ENCODE peak calls at places on chromosome 20, in nine cellular contexts. T is psoas muscle, W is fibroblast of pulmonary artery, K is Peyer's patch, J is tibial nerve, I is astrocyte of the spinal cord, Y is mammary epithelial cell, D is RWPE2, P is GM06990. H is an unnamed sample.

GRCh38 chr20:1293641-1294379 is 27.7 kb downstream of the SNPH start:
- DNase-seq in T (no peak), W (no peak), K (no peak), J (no peak), I (no peak), Y (no peak), D (no peak), P (no peak), H (no peak)

GRCh38 chr20:61762208-61762710 is 303.4 kb downstream of the TAF4 start:
- DNase-seq in T (no peak), W (no peak), K (peak), J (no peak), I (no peak), Y (no peak), D (peak), P (no peak), H (peak)

GRCh38 chr20:22101606-22102005 is 396.1 kb downstream of the PAX1 start:
- DNase-seq in T (no peak), W (no peak), K (no peak), J (no peak), I (no peak), Y (no peak), D (no peak), P (no peak), H (no peak)

GRCh38 chr20:18672826-18673225 is 85.0 kb downstream of the DTD1 start:
- DNase-seq in T (no peak), W (no peak), K (no peak), J (no peak), I (no peak), Y (no peak), D (no peak), P (no peak), H (no peak)

GRCh38 chr20:51497542-51498467 is 44.7 kb downstream of the NFATC2 start:
- DNase-seq in T (peak), W (peak), K (no peak), J (no peak), I (no peak), Y (peak), D (peak), P (peak), H (no peak)

GRCh38 chr20:4171538-4172116 is 156.3 kb upstream of the RNF24 start:
- DNase-seq in T (no peak), W (no peak), K (peak), J (no peak), I (peak), Y (no peak), D (no peak), P (no peak), H (no peak)

GRCh38 chr20:22582960-22583772 is 1.2 kb downstream of the FOXA2 start:
- DNase-seq in T (no peak), W (no peak), K (peak), J (no peak), I (no peak), Y (no peak), D (no peak), P (no peak), H (no peak)

GRCh38 chr20:18287546-18287914 is 797 bp upstream of the ZNF133 start:
- DNase-seq in T (no peak), W (no peak), K (no peak), J (no peak), I (no peak), Y (no peak), D (no peak), P (no peak), H (no peak)

GRCh38 chr20:1478566-1478965 is 11.9 kb upstream of the NSFL1C start:
- DNase-seq in T (no peak), W (peak), K (no peak), J (no peak), I (peak), Y (peak), D (no peak), P (no peak), H (no peak)

GRCh38 chr20:6101346-6101745 is 21.5 kb downstream of the FERMT1 start:
- DNase-seq in T (no peak), W (no peak), K (no peak), J (no peak), I (no peak), Y (peak), D (no peak), P (no peak), H (no peak)

GRCh38 chr20:51457281-51457932 is 85.1 kb downstream of the NFATC2 start:
- DNase-seq in T (peak), W (peak), K (no peak), J (no peak), I (peak), Y (peak), D (peak), P (no peak), H (peak)

GRCh38 chr20:17339000-17339399 is 112.2 kb downstream of the PCSK2 start:
- DNase-seq in T (no peak), W (no peak), K (no peak), J (no peak), I (no peak), Y (no peak), D (no peak), P (no peak), H (no peak)

GRCh38 chr20:50223321-50223995 is 32.8 kb downstream of the CEBPB start:
- DNase-seq in T (no peak), W (no peak), K (peak), J (no peak), I (no peak), Y (no peak), D (no peak), P (no peak), H (no peak)

GRCh38 chr20:20161611-20162010 is 109.3 kb downstream of the CFAP61 start:
- DNase-seq in T (no peak), W (no peak), K (no peak), J (no peak), I (no peak), Y (no peak), D (no peak), P (no peak), H (no peak)

GRCh38 chr20:4956200-4956810 is 45.0 kb downstream of the SLC23A2 start:
- DNase-seq in T (no peak), W (peak), K (no peak), J (no peak), I (peak), Y (peak), D (no peak), P (no peak), H (no peak)

GRCh38 chr20:51153867-51154707 is 131.2 kb upstream of the KCNG1 start:
- DNase-seq in T (no peak), W (no peak), K (no peak), J (no peak), I (no peak), Y (no peak), D (peak), P (no peak), H (no peak)

GRCh38 chr20:36519944-36520343 is 21.4 kb upstream of the MYL9 start:
- DNase-seq in T (no peak), W (no peak), K (no peak), J (no peak), I (no peak), Y (no peak), D (no peak), P (no peak), H (no peak)

GRCh38 chr20:844473-845225 is 11.1 kb downstream of the FAM110A start:
- DNase-seq in T (peak), W (peak), K (peak), J (peak), I (peak), Y (peak), D (peak), P (peak), H (peak)

GRCh38 chr20:57980526-57980925 is 247.9 kb downstream of the ANKRD60 start:
- DNase-seq in T (no peak), W (no peak), K (no peak), J (no peak), I (no peak), Y (no peak), D (no peak), P (no peak), H (no peak)

GRCh38 chr20:45985573-45985972 is 13.6 kb upstream of the ZNF335 start:
- DNase-seq in T (no peak), W (peak), K (no peak), J (no peak), I (no peak), Y (no peak), D (peak), P (no peak), H (no peak)

GRCh38 chr20:47205577-47206123 is 150.8 kb downstream of the ZMYND8 start:
- DNase-seq in T (peak), W (peak), K (no peak), J (peak), I (peak), Y (peak), D (no peak), P (peak), H (peak)

GRCh38 chr20:17059465-17059864 is 167.4 kb upstream of the PCSK2 start:
- DNase-seq in T (no peak), W (no peak), K (no peak), J (no peak), I (peak), Y (no peak), D (no peak), P (no peak), H (peak)

GRCh38 chr20:32614303-32614702 is 29.2 kb upstream of the NOL4L start:
- DNase-seq in T (no peak), W (no peak), K (no peak), J (no peak), I (no peak), Y (no peak), D (no peak), P (no peak), H (no peak)
- TF ChIP-seq CTCF in T (no peak), W (no peak), K (no peak), J (no peak), I (no peak), Y (no peak), D (no peak), P (no peak), H (no peak)

GRCh38 chr20:59403962-59404314 is 103.5 kb downstream of the EDN3 start:
- DNase-seq in T (no peak), W (no peak), K (no peak), J (no peak), I (no peak), Y (no peak), D (no peak), P (no peak), H (no peak)
- H3K4me3 ChIP-seq in T (peak), W (no peak), K (no peak), J (no peak), I (no peak), Y (no peak), D (no peak), P (no peak), H (no peak)

DNA sequence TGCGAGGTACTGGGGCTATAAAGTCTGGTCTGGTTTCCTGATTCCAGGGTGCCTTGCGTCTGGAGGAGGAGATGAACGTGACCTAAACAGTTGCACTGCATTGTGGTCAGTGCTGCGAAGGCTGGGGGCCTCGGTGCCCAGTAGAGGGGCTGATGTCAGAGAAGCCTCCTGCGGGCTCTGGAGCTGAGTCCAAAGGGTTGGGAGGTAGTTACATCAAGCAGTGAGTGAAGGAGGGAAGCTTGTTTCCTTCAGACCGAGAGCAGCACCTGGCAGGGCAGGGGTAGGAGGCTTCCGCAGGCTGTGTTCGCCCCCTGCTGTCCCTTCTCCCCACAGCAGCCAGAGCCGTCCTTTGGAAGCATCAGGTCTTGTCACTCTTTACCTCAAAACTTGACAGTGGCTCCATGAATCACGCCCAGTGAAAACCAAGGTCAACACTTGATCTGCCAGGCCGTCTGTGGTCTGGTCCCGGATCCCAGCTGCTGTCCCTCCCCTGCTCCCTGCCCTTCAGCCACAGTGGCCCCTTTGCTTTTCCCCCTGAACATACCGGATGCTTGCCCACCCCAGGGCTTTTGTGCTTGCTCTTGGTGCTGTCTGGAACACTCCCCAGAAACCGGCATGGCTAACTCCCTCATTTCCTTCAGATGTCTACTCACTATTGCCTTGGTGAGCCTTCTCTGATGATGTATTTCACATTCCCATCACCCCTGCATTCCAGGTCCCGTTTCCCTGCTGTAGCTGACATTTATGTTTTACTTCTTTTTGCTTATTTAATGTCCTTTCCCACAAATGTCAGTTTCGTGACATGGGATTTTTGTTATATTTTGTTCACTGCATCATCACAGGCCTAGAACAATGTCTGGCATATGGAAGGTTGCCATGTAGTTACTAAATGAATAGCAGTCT is 7.0 kb downstream of the DYNLRB1 start:
- DNase-seq in T (peak), W (peak), K (peak), J (no peak), I (peak), Y (peak), D (peak), P (peak), H (no peak)
- TF ChIP-seq CTCF in T (peak), W (peak), K (no peak), J (peak), I (peak), Y (peak), D (peak), P (peak), H (peak)

GRCh38 chr20:64052987-64053840 is 3.8 kb upstream of the SOX18 start:
- DNase-seq in T (no peak), W (no peak), K (no peak), J (no peak), I (no peak), Y (no peak), D (peak), P (no peak), H (no peak)
- H3K4me3 ChIP-seq in T (peak), W (no peak), K (no peak), J (no peak), I (no peak), Y (no peak), D (no peak), P (no peak), H (no peak)

GRCh38 chr20:25284131-25284601 is 36.3 kb downstream of the PYGB start:
- DNase-seq in T (no peak), W (no peak), K (peak), J (peak), I (no peak), Y (no peak), D (peak), P (no peak), H (peak)
- TF ChIP-seq CTCF in T (no peak), W (no peak), K (no peak), J (no peak), I (no peak), Y (no peak), D (no peak), P (no peak), H (no peak)

DNA sequence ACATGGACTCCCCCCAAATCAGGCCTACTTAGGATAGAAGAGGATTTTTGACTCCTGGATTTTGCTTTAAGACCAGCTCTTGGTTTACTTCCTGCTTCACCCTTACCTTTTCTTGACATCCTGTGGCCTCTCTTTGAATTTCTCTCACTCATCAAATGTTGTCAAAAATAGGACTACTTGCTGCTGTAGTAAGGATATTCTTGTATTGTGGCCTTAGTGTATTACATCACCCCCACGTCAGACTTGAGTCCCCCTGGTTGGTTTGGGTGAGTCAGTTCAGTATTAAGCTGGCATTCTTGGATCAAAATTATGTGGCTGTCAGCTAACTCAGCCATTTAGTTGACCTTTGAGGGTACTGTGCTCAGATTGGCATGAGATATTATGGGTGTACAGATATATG is 1.1 kb downstream of the TPX2 start:
- DNase-seq in T (no peak), W (peak), K (no peak), J (no peak), I (peak), Y (peak), D (no peak), P (peak), H (no peak)
- H3K4me3 ChIP-seq in T (no peak), W (peak), K (no peak), J (no peak), I (peak), Y (peak), D (peak), P (peak), H (no peak)

GRCh38 chr20:41329435-41330342 is 10.9 kb upstream of the LPIN3 start:
- DNase-seq in T (peak), W (peak), K (no peak), J (peak), I (peak), Y (peak), D (peak), P (peak), H (peak)

GRCh38 chr20:41330343-41330720 is 10.3 kb upstream of the LPIN3 start:
- DNase-seq in T (no peak), W (no peak), K (no peak), J (no peak), I (no peak), Y (peak), D (peak), P (no peak), H (no peak)

GRCh38 chr20:41330941-41331340 is 9.7 kb upstream of the LPIN3 start:
- DNase-seq in T (no peak), W (no peak), K (no peak), J (no peak), I (no peak), Y (no peak), D (peak), P (no peak), H (no peak)

GRCh38 chr20:41331731-41332130 is 8.9 kb upstream of the LPIN3 start:
- DNase-seq in T (no peak), W (no peak), K (no peak), J (no peak), I (no peak), Y (no peak), D (no peak), P (no peak), H (no peak)

DNA sequence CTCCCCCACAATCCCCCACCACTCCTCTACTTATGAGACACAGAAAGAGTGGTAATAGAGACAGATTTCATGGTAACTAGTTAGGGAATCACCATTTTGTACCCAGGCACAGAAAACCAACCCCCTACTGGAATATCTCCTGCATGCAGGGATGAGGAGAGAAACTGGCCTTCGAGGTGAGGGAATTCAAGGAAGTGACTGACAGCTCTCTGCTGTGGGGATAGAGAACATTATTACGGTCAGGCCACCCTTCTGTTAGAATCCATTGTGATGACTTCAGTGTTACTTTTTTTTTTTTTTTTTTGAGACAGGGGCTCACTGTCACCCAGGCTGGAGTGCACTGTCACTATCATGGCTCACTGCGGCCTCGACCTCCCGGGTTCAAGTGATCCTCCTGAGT is 9.6 kb upstream of the ZHX3 start:
- DNase-seq in T (no peak), W (no peak), K (no peak), J (no peak), I (no peak), Y (no peak), D (no peak), P (no peak), H (no peak)
- TF ChIP-seq CTCF in T (no peak), W (no peak), K (no peak), J (no peak), I (no peak), Y (no peak), D (no peak), P (no peak), H (no peak)

DNA sequence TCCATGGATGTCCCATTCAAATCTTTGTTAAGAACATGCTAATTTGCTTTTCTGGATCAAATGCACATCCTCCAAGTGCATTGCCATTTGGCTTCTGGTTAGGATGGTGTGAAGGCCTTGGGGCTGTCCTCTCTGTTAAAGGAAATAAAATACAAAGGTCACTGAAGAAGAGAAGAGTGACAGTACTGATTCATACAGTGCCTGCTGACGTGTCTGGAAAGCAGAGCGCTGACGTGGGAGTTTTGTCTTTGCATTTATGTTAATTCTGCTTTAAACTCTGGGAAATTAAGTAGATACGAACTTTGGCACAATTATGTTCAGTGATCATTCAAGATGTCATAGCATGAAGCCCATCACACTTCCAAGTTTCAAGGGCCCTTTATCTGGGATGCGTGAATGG is 33.2 kb downstream of the SYNDIG1 start:
- DNase-seq in T (no peak), W (peak), K (no peak), J (no peak), I (peak), Y (no peak), D (no peak), P (no peak), H (no peak)
- H3K4me3 ChIP-seq in T (no peak), W (no peak), K (no peak), J (no peak), I (no peak), Y (no peak), D (no peak), P (no peak), H (no peak)

DNA sequence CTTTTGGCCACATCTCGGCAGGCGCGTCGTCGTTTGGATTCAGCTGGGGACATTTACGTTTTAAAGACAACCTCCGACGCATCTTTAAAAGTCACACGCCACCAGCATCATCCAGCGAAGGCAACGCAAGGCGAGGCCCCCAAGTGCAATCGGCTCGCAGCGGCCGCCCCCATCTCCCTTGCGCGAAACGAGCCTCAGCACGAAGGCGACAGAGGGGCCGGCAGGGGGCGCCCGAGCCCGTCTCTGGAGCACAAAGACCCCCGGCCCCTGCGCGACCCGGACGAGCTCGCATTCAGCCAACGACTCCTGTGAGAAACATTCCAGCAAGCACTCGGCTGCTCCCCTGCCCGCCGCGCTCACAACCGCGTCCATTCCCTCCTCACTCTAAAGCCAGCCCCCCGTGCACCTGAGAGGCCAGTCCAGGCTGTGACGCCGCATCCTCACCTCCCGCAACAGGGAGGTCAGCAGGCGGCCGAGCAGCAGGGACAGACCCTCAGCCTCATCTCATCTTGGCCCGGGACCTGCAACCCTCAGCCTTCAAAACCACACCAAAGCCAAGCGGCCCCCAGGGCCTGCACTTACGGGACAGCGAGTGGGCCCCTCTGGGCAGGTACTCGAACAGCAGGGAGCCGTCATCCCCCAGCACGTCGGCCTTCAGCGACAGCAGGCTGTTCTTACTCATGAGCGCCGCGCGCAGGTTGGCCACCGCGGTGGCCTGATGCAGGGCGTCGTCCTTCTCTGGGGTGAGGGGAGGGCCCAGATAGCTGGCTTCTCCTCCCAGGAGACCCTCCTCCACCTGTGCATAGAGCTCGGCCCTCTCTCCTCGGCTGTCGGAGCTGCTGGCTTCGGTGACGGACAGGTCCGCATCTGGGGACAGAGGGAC is 35.8 kb downstream of the SLC2A4RG start:
- DNase-seq in T (peak), W (peak), K (no peak), J (no peak), I (peak), Y (no peak), D (peak), P (no peak), H (peak)
- TF ChIP-seq CTCF in T (peak), W (peak), K (peak), J (peak), I (peak), Y (peak), D (peak), P (peak), H (peak)

H was measured in left lung.